ENCODE peak calls at places on chromosomes 4 and X, in four cellular contexts. W is HFF-Myc; G is neural crest cell; U is activated CD8-positive, alpha-beta T cell treated with anti-CD3 and anti-CD28 coated beads for 36 hours. F is an unnamed sample.

GRCh38 chr4:187370918-187371317 is 624.7 kb upstream of the ZFP42 start:
- DNase-seq in U (no peak), W (no peak), G (no peak), F (no peak)

GRCh38 chr4:173477016-173477415 is 53.0 kb downstream of the HAND2 start:
- DNase-seq in U (no peak), W (no peak), G (no peak), F (no peak)

GRCh38 chr4:7746351-7747061 is 193.2 kb downstream of the AFAP1 start:
- DNase-seq in U (no peak), G (no peak), W (no peak), F (no peak)

GRCh38 chr4:122836941-122837340 is 10.3 kb downstream of the FGF2 start:
- DNase-seq in G (no peak), W (no peak), U (no peak), F (no peak)

GRCh38 chr4:114807759-114808404 is 209.3 kb downstream of the UGT8 start:
- DNase-seq in W (peak), G (no peak), U (peak), F (peak)

GRCh38 chr4:23654791-23655190 is 235.1 kb downstream of the PPARGC1A start:
- DNase-seq in U (no peak), W (no peak), G (no peak), F (no peak)

GRCh38 chr4:81052119-81053068 is 21.9 kb downstream of the BMP3 start:
- DNase-seq in U (peak), G (peak), W (peak), F (peak)

GRCh38 chr4:53541577-53542206 is 49.6 kb downstream of the LNX1 start:
- DNase-seq in U (no peak), G (no peak), W (peak), F (no peak)

GRCh38 chr4:163111588-163111987 is 55.1 kb downstream of the NAF1 start:
- DNase-seq in W (no peak), G (no peak), U (no peak), F (no peak)

GRCh38 chr4:4423706-4424498 is 37.0 kb downstream of the NSG1 start:
- DNase-seq in W (no peak), U (no peak), G (no peak), F (no peak)

DNA sequence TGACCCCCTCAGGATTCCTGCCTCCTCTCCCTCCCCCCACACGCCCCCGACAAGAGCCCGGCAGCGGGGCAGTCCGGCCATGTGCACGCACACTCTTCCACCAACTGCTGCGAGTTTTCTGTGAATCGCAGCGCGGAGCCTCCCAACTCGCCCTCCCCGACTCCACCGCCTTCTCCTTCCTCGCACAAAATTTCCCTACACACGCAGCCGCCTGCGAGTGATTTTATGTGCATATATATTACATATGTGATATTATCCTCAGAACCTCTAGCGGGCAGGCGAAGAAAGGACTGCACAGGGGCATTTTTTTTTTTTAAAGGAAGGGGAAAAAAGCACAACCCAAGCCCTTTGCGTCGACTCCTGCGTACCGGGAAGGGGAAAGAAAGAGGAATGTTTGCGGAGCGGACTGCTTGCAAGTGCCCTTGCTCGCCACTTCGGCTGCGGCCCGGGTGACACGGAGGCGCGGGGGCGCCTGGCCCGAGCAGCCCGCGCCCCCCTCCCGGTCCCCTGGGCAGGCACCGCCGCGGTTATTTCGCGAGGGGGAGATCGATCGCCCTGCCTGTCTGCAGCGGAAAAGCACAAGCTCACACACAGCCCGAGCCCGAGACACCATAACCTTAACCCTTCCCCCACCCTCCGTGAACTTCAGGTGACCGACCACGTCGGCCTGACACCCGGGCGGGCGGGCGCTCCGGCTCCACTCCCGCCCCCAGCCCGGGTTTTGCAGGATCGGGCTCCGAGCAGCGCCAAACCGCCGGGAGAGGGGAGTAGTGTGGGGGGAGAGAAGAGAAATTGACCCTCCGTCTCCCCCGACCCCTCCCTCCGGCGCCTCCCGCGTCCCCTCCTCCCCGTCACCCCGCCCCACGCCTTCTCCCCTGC is 2.2 kb downstream of the ZNF827 start:
- DNase-seq in W (no peak), G (peak), U (peak), F (peak)
- TF ChIP-seq CTCF in W (no peak), G (peak), U (peak), F (no peak)

GRCh38 chrX:131621650-131622049 is 77.8 kb downstream of the OR13H1 start:
- DNase-seq in W (no peak), G (no peak), U (no peak), F (no peak)

GRCh38 chrX:131626681-131627296 is 82.9 kb downstream of the OR13H1 start:
- DNase-seq in U (no peak), G (no peak), W (no peak), F (no peak)
- TF ChIP-seq CTCF in U (no peak), G (peak), W (no peak), F (no peak)

DNA sequence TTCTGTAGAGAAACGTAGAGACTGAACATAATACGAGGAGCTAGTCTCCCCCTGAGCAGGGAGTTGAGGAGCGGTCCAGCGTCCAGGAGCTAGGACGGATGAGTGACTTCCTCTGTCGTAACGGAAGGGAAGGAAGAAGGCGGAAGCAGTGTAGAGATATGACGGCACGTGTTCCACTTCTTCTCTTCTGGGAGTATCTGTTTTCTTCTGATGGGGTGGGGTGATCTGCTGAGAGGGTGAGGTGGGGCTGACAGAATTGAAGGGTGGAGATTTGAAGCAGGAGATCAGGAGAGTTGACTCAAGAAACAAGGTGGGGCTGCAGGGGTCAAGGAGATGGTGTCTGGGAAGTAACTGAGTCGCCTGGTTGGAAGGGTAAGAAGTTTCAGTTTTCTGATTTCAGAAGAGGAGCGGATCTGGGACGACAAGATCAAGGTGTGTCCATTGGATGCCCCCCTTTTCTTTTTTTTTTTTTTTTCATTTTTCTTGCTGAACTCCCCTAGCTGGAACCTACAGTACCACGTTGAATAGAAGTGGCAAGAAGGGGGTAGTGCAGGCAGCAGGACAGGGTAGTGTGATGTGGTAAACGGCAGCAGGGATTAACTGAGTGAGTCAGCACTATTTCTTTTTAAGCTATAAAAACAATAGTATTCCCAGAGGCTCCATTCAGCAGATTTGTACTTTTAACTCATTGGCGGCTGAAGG is 50.7 kb upstream of the SETD7 start:
- DNase-seq in G (no peak), U (peak), W (no peak), F (no peak)
- TF ChIP-seq CTCF in G (no peak), U (no peak), W (no peak), F (no peak)

GRCh38 chr4:18536420-18536819 is 514.9 kb upstream of the LCORL start:
- DNase-seq in W (no peak), U (no peak), G (no peak), F (no peak)
- TF ChIP-seq CTCF in W (no peak), U (no peak), G (no peak), F (no peak)